ENCODE peak calls at places on chromosome 1, in nine cellular contexts. One of them, this sample, is unnamed.
A peak's percentile ranks its signal among the peaks of the same experiment; 100 is the strongest.

GRCh38 chr1:72355899-72356298 is 73.6 kb upstream of the NEGR1 start:
- DNase-seq in IMR-90: no peak
- DNase-seq in CD8-positive, alpha-beta T cell: no peak
- DNase-seq in neural crest cell: no peak
- DNase-seq in GM12865: no peak
- DNase-seq in HCT116: no peak
- DNase-seq in GM20000: no peak
- DNase-seq in cardiac muscle cell: no peak
- DNase-seq in GM13976: no peak
- DNase-seq in this sample: no peak

GRCh38 chr1:104295516-104295915 is 545.8 kb downstream of the AMY1C start:
- DNase-seq in GM13976: no peak
- DNase-seq in CD8-positive, alpha-beta T cell: no peak
- DNase-seq in neural crest cell: no peak
- DNase-seq in GM20000: no peak
- DNase-seq in HCT116: no peak
- DNase-seq in GM12865: no peak
- DNase-seq in IMR-90: no peak
- DNase-seq in cardiac muscle cell: no peak
- DNase-seq in this sample: no peak

GRCh38 chr1:115365738-115366137 is 27.7 kb upstream of the NGF start:
- DNase-seq in HCT116: no peak
- DNase-seq in GM13976: no peak
- DNase-seq in GM20000: no peak
- DNase-seq in IMR-90: no peak
- DNase-seq in CD8-positive, alpha-beta T cell: no peak
- DNase-seq in GM12865: no peak
- DNase-seq in cardiac muscle cell: no peak
- DNase-seq in neural crest cell: no peak
- DNase-seq in this sample: no peak

GRCh38 chr1:115506523-115507255 is 135.1 kb upstream of the VANGL1 start:
- DNase-seq in GM20000: no peak
- DNase-seq in GM12865: no peak
- DNase-seq in CD8-positive, alpha-beta T cell: no peak
- DNase-seq in neural crest cell: no peak
- DNase-seq in HCT116: no peak
- DNase-seq in IMR-90: no peak
- DNase-seq in cardiac muscle cell: no peak
- DNase-seq in GM13976: no peak
- DNase-seq in this sample: peak; percentile 10

GRCh38 chr1:218482683-218483082 is 137.5 kb downstream of the TGFB2 start:
- DNase-seq in GM12865: no peak
- DNase-seq in CD8-positive, alpha-beta T cell: no peak
- DNase-seq in neural crest cell: no peak
- DNase-seq in cardiac muscle cell: peak; percentile 94
- DNase-seq in HCT116: no peak
- DNase-seq in GM20000: no peak
- DNase-seq in GM13976: no peak
- DNase-seq in IMR-90: peak; percentile 31
- DNase-seq in this sample: no peak

GRCh38 chr1:174040387-174040786 is 18.2 kb upstream of the RC3H1 start:
- DNase-seq in GM20000: no peak
- DNase-seq in GM12865: no peak
- DNase-seq in neural crest cell: no peak
- DNase-seq in CD8-positive, alpha-beta T cell: no peak
- DNase-seq in cardiac muscle cell: peak; percentile 64
- DNase-seq in GM13976: no peak
- DNase-seq in IMR-90: peak; percentile 95
- DNase-seq in HCT116: peak; percentile 49
- DNase-seq in this sample: no peak

GRCh38 chr1:41493117-41493536 is 8.6 kb upstream of the EDN2 start:
- DNase-seq in cardiac muscle cell: peak; percentile 86
- DNase-seq in neural crest cell: no peak
- DNase-seq in GM13976: no peak
- DNase-seq in GM12865: no peak
- DNase-seq in CD8-positive, alpha-beta T cell: no peak
- DNase-seq in IMR-90: peak; percentile 95
- DNase-seq in GM20000: no peak
- DNase-seq in HCT116: peak; percentile 59
- DNase-seq in this sample: no peak

GRCh38 chr1:36207339-36207738 is 16.9 kb upstream of the THRAP3 start:
- DNase-seq in cardiac muscle cell: peak; percentile 82
- DNase-seq in GM20000: peak; percentile 36
- DNase-seq in HCT116: no peak
- DNase-seq in GM12865: peak; percentile 72
- DNase-seq in CD8-positive, alpha-beta T cell: no peak
- DNase-seq in GM13976: peak; percentile 51
- DNase-seq in IMR-90: peak; percentile 34
- DNase-seq in neural crest cell: no peak
- DNase-seq in this sample: no peak

GRCh38 chr1:180533571-180533987 is 25.2 kb upstream of the OVAAL start:
- DNase-seq in HCT116: peak; percentile 56
- DNase-seq in cardiac muscle cell: peak; percentile 67
- DNase-seq in GM20000: peak; percentile 72
- DNase-seq in neural crest cell: peak; percentile 75
- DNase-seq in IMR-90: peak; percentile 64
- DNase-seq in GM13976: peak; percentile 67
- DNase-seq in GM12865: peak; percentile 72
- DNase-seq in CD8-positive, alpha-beta T cell: peak; percentile 71
- DNase-seq in this sample: peak; percentile 80

GRCh38 chr1:20242890-20243479 is 47.7 kb upstream of the VWA5B1 start:
- DNase-seq in GM13976: no peak
- DNase-seq in IMR-90: no peak
- DNase-seq in GM20000: no peak
- DNase-seq in neural crest cell: no peak
- DNase-seq in cardiac muscle cell: no peak
- DNase-seq in HCT116: no peak
- DNase-seq in CD8-positive, alpha-beta T cell: no peak
- DNase-seq in GM12865: no peak
- DNase-seq in this sample: no peak

GRCh38 chr1:205484985-205485967 is 19.2 kb upstream of the CDK18 start:
- DNase-seq in GM20000: peak; percentile 84
- DNase-seq in cardiac muscle cell: peak; percentile 78
- DNase-seq in GM13976: peak; percentile 91
- DNase-seq in neural crest cell: peak; percentile 68
- DNase-seq in CD8-positive, alpha-beta T cell: peak; percentile 80
- DNase-seq in HCT116: peak; percentile 56
- DNase-seq in GM12865: peak; percentile 82
- DNase-seq in IMR-90: peak; percentile 59
- DNase-seq in this sample: peak; percentile 77

DNA sequence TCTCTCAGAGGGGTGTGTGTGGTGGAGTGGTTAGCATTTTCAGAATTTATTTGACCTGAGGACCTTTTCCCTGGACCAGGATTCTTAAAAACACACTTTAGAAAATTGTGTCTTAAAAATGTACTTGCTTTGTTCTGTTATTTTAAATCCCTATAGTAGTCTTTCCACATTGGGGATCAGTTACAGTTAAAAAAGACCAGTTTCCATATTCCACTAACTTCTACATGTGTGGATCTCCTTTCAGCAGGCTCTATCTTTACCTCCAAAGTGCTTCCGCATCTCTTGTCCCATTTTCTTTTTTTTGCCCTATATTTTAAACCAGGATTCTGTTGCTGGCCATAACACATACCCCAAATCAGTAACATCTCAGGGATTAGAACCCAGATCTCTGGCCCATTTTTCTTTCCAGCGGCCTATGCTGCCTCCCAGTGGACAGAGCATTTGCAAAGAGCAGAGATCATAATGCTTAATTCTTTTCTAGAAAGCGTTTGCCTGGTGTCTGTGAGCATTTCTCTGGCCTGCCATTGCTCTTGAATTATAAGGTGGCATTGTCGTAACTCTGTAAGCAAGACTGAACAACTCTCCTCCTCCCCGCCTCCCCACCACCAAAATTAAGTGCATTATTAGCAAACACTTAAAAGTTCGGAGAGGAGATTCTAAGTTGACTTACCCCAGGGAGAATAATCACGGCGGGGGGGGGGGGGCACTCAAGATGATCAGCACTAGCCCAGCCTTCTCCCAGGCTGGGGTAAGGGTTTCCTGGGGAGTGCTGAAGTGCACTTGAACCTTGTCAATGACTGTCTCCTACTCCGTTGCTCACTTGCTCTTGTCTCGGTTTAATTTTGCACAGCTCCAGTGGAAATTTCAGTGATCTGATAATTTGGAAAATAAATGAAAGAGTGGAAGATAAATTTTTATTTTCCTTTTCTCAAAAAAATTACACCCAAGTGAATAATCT is 58.9 kb downstream of the PBX1 start:
- DNase-seq in cardiac muscle cell: peak; percentile 34
- DNase-seq in IMR-90: peak; percentile 42
- DNase-seq in GM12865: peak; percentile 13
- DNase-seq in GM13976: no peak
- DNase-seq in GM20000: no peak
- DNase-seq in CD8-positive, alpha-beta T cell: no peak
- DNase-seq in neural crest cell: peak; percentile 17
- DNase-seq in HCT116: peak; percentile 19
- DNase-seq in this sample: peak; percentile 33
- TF ChIP-seq CTCF in cardiac muscle cell: peak; percentile 49
- TF ChIP-seq CTCF in IMR-90: peak; percentile 63
- TF ChIP-seq CTCF in GM12865: peak; percentile 26
- TF ChIP-seq CTCF in GM13976: no peak
- TF ChIP-seq CTCF in GM20000: no peak
- TF ChIP-seq CTCF in CD8-positive, alpha-beta T cell: no peak
- TF ChIP-seq CTCF in neural crest cell: peak; percentile 67
- TF ChIP-seq CTCF in HCT116: peak; percentile 69
- TF ChIP-seq CTCF in this sample: peak; percentile 42

DNA sequence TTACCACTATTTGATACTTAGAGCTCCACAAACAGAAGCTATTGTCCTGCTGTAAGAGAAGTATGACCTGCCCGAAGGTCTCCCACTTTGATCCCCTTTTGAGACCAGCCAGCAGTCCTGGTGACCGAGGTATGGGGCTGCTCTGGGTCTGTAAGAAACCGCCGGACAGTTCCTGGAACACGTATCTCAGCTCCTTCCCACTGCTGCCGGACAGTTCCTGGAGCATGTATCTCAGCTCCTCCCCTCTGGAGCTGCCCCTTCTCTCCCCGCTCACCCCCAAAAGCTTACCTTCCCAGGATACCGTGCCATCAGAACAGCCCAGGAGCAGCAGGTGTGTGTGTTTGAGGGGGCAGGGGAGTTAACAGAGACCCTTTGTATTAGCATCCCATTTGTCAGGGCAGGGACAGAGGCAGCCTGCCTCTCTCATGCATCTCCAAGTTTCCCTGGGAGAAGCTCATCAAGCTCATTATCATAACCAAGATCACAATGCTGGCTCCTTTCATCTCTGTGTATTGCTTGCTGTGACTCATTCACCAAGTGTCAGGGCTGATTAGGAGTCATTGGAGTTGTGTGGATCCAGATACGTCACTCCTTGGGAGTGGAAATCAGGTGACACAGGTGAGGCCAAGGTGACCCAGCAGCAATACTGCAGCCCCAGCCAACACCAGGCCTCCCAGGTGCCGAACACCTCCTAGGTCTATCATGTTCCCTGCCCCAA is 25.3 kb downstream of the OPTC start:
- DNase-seq in HCT116: no peak
- DNase-seq in CD8-positive, alpha-beta T cell: no peak
- DNase-seq in cardiac muscle cell: no peak
- DNase-seq in IMR-90: no peak
- DNase-seq in GM12865: no peak
- DNase-seq in GM13976: no peak
- DNase-seq in GM20000: no peak
- DNase-seq in neural crest cell: no peak
- DNase-seq in this sample: no peak
- TF ChIP-seq CTCF in HCT116: no peak
- TF ChIP-seq CTCF in CD8-positive, alpha-beta T cell: no peak
- TF ChIP-seq CTCF in cardiac muscle cell: no peak
- TF ChIP-seq CTCF in IMR-90: no peak
- TF ChIP-seq CTCF in GM12865: no peak
- TF ChIP-seq CTCF in GM13976: no peak
- TF ChIP-seq CTCF in GM20000: no peak
- TF ChIP-seq CTCF in neural crest cell: no peak
- TF ChIP-seq CTCF in this sample: no peak

GRCh38 chr1:198794498-198794897 is 155.7 kb downstream of the PTPRC start:
- DNase-seq in neural crest cell: no peak
- DNase-seq in HCT116: no peak
- DNase-seq in cardiac muscle cell: peak; percentile 49
- DNase-seq in CD8-positive, alpha-beta T cell: no peak
- DNase-seq in IMR-90: peak; percentile 85
- DNase-seq in GM12865: no peak
- DNase-seq in GM13976: no peak
- DNase-seq in GM20000: no peak
- DNase-seq in this sample: no peak

GRCh38 chr1:198797656-198798055 is 158.8 kb downstream of the PTPRC start:
- DNase-seq in CD8-positive, alpha-beta T cell: no peak
- DNase-seq in neural crest cell: no peak
- DNase-seq in cardiac muscle cell: no peak
- DNase-seq in GM20000: no peak
- DNase-seq in HCT116: no peak
- DNase-seq in GM12865: no peak
- DNase-seq in IMR-90: no peak
- DNase-seq in GM13976: no peak
- DNase-seq in this sample: no peak

GRCh38 chr1:198798923-198799386 is 160.1 kb downstream of the PTPRC start:
- DNase-seq in GM13976: peak; percentile 4
- DNase-seq in HCT116: no peak
- DNase-seq in neural crest cell: no peak
- DNase-seq in CD8-positive, alpha-beta T cell: no peak
- DNase-seq in cardiac muscle cell: no peak
- DNase-seq in GM20000: peak; percentile 18
- DNase-seq in IMR-90: no peak
- DNase-seq in GM12865: peak; percentile 20
- DNase-seq in this sample: no peak
- TF ChIP-seq CTCF in GM13976: no peak
- TF ChIP-seq CTCF in HCT116: no peak
- TF ChIP-seq CTCF in neural crest cell: no peak
- TF ChIP-seq CTCF in CD8-positive, alpha-beta T cell: no peak
- TF ChIP-seq CTCF in cardiac muscle cell: no peak
- TF ChIP-seq CTCF in GM20000: no peak
- TF ChIP-seq CTCF in IMR-90: no peak
- TF ChIP-seq CTCF in GM12865: no peak
- TF ChIP-seq CTCF in this sample: no peak

GRCh38 chr1:110114784-110115183 is 2.5 kb downstream of the UBL4B start:
- DNase-seq in neural crest cell: no peak
- DNase-seq in IMR-90: no peak
- DNase-seq in CD8-positive, alpha-beta T cell: no peak
- DNase-seq in GM12865: no peak
- DNase-seq in GM13976: no peak
- DNase-seq in cardiac muscle cell: no peak
- DNase-seq in HCT116: no peak
- DNase-seq in GM20000: no peak
- DNase-seq in this sample: no peak

GRCh38 chr1:110112656-110113055 is 413 bp downstream of the UBL4B start:
- DNase-seq in GM13976: no peak
- DNase-seq in CD8-positive, alpha-beta T cell: no peak
- DNase-seq in cardiac muscle cell: no peak
- DNase-seq in neural crest cell: no peak
- DNase-seq in GM20000: no peak
- DNase-seq in IMR-90: no peak
- DNase-seq in HCT116: no peak
- DNase-seq in GM12865: no peak
- DNase-seq in this sample: no peak

GRCh38 chr1:110113551-110113950 is 1.3 kb downstream of the UBL4B start:
- DNase-seq in IMR-90: no peak
- DNase-seq in cardiac muscle cell: no peak
- DNase-seq in GM20000: no peak
- DNase-seq in HCT116: no peak
- DNase-seq in neural crest cell: no peak
- DNase-seq in CD8-positive, alpha-beta T cell: no peak
- DNase-seq in GM13976: no peak
- DNase-seq in GM12865: no peak
- DNase-seq in this sample: no peak

GRCh38 chr1:110112143-110112542 is at the start of gene UBL4B:
- DNase-seq in GM12865: no peak
- DNase-seq in GM20000: no peak
- DNase-seq in HCT116: no peak
- DNase-seq in neural crest cell: no peak
- DNase-seq in GM13976: no peak
- DNase-seq in IMR-90: no peak
- DNase-seq in cardiac muscle cell: no peak
- DNase-seq in CD8-positive, alpha-beta T cell: no peak
- DNase-seq in this sample: no peak

GRCh38 chr1:110114173-110114572 is 1.9 kb downstream of the UBL4B start:
- DNase-seq in GM13976: no peak
- DNase-seq in CD8-positive, alpha-beta T cell: no peak
- DNase-seq in HCT116: no peak
- DNase-seq in cardiac muscle cell: no peak
- DNase-seq in GM20000: no peak
- DNase-seq in neural crest cell: no peak
- DNase-seq in GM12865: no peak
- DNase-seq in IMR-90: no peak
- DNase-seq in this sample: no peak
- TF ChIP-seq CTCF in GM13976: no peak
- TF ChIP-seq CTCF in CD8-positive, alpha-beta T cell: no peak
- TF ChIP-seq CTCF in HCT116: no peak
- TF ChIP-seq CTCF in cardiac muscle cell: no peak
- TF ChIP-seq CTCF in GM20000: no peak
- TF ChIP-seq CTCF in neural crest cell: no peak
- TF ChIP-seq CTCF in GM12865: no peak
- TF ChIP-seq CTCF in IMR-90: no peak
- TF ChIP-seq CTCF in this sample: no peak